ENCODE peak calls at places on chromosome 12, in eight cellular contexts. U, Z, W, V, P, T, B and R are unnamed samples. For H3K4me1 and H3K27me3, the result is how much of the 10 kb centered on the place peaks cover.

GRCh38 chr12:74449872-74450271 is 87.8 kb upstream of the ATXN7L3B start:
- DNase-seq in Z (no peak), U (no peak), V (no peak), B (no peak), P (no peak), T (no peak), W (no peak), R (no peak)

GRCh38 chr12:1122803-1123202 is 131.8 kb downstream of the ERC1 start:
- DNase-seq in W (no peak), U (no peak), P (no peak), V (peak), T (no peak), B (no peak), Z (no peak), R (no peak)

GRCh38 chr12:54759751-54760150 is 94.6 kb upstream of the MUCL1 start:
- DNase-seq in V (no peak), U (no peak), P (peak), Z (no peak), W (peak), T (peak), B (no peak), R (no peak)

GRCh38 chr12:8985213-8985612 is 4.1 kb upstream of the KLRG1 start:
- DNase-seq in U (no peak), P (no peak), Z (no peak), W (no peak), T (no peak), V (no peak), B (no peak), R (no peak)

GRCh38 chr12:125065021-125065752 is at the start of gene AACS:
- DNase-seq in P (peak), B (peak), Z (peak), U (peak), T (peak), W (no peak), V (peak), R (peak)

GRCh38 chr12:131386781-131387180 is 324.1 kb upstream of the SFSWAP start:
- DNase-seq in B (no peak), W (no peak), V (no peak), P (no peak), U (no peak), T (no peak), Z (no peak), R (no peak)

GRCh38 chr12:57811028-57811755 is 7.3 kb downstream of the AVIL start:
- DNase-seq in V (no peak), T (no peak), Z (no peak), U (no peak), W (no peak), B (no peak), P (no peak), R (peak)

GRCh38 chr12:62127516-62127915 is 132.7 kb upstream of the USP15 start:
- DNase-seq in T (no peak), U (no peak), W (no peak), V (no peak), B (no peak), Z (no peak), P (no peak), R (no peak)

GRCh38 chr12:26010293-26010821 is 51.9 kb downstream of the RASSF8 start:
- DNase-seq in W (no peak), T (no peak), B (no peak), U (no peak), P (no peak), V (no peak), Z (peak), R (no peak)

GRCh38 chr12:79260923-79261322 is 396.3 kb downstream of the SYT1 start:
- DNase-seq in Z (no peak), W (no peak), U (no peak), V (no peak), T (no peak), B (no peak), P (no peak), R (no peak)

GRCh38 chr12:3205742-3206519 is 128.8 kb downstream of the TSPAN9 start:
- DNase-seq in B (no peak), W (no peak), P (no peak), U (no peak), Z (peak), T (no peak), V (no peak), R (no peak)

GRCh38 chr12:66740257-66740656 is 61.4 kb upstream of the GRIP1 start:
- DNase-seq in B (no peak), V (no peak), W (no peak), T (no peak), P (no peak), U (no peak), Z (no peak), R (no peak)

GRCh38 chr12:85568395-85569103 is 267.7 kb downstream of the RASSF9 start:
- DNase-seq in T (peak), P (no peak), B (peak), U (no peak), Z (no peak), W (no peak), V (no peak), R (no peak)

GRCh38 chr12:113533842-113534375 is 62.2 kb upstream of the LHX5 start:
- DNase-seq in T (no peak), U (no peak), P (no peak), Z (no peak), V (no peak), B (no peak), W (no peak), R (no peak)

GRCh38 chr12:129067482-129067881 is 214.2 kb downstream of the GLT1D1 start:
- DNase-seq in P (peak), T (no peak), W (no peak), Z (no peak), V (peak), B (no peak), U (no peak), R (no peak)

GRCh38 chr12:8996682-8997405 is 7.5 kb downstream of the KLRG1 start:
- DNase-seq in P (no peak), Z (peak), V (no peak), B (no peak), T (no peak), W (peak), U (no peak), R (no peak)

GRCh38 chr12:131444220-131445164 is 266.4 kb upstream of the SFSWAP start:
- DNase-seq in T (no peak), W (no peak), V (no peak), P (no peak), B (no peak), Z (no peak), U (peak), R (peak)

GRCh38 chr12:69701821-69702220 is 2.7 kb upstream of the BEST3 start:
- DNase-seq in P (no peak), B (no peak), Z (no peak), W (no peak), V (no peak), U (no peak), T (no peak), R (no peak)

GRCh38 chr12:1369460-1369859 is 224.9 kb downstream of the FBXL14 start:
- DNase-seq in U (no peak), T (no peak), V (no peak), W (no peak), P (no peak), Z (peak), B (no peak), R (no peak)

GRCh38 chr12:131917711-131918306 is 11.3 kb upstream of the PUS1 start:
- DNase-seq in P (no peak), V (no peak), B (no peak), Z (no peak), T (no peak), W (no peak), U (no peak), R (no peak)

GRCh38 chr12:59733200-59733599 is 137.4 kb downstream of the SLC16A7 start:
- DNase-seq in T (no peak), Z (no peak), V (no peak), B (no peak), W (no peak), P (no peak), U (no peak), R (peak)

GRCh38 chr12:105348142-105348541 is 17.7 kb downstream of the C12orf75 start:
- DNase-seq in V (no peak), Z (no peak), P (no peak), W (no peak), T (no peak), B (no peak), U (no peak), R (no peak)

GRCh38 chr12:1502856-1503255 is 91.5 kb downstream of the FBXL14 start:
- DNase-seq in B (no peak), U (no peak), V (peak), Z (no peak), T (no peak), P (no peak), W (no peak), R (no peak)

GRCh38 chr12:6250343-6250742 is 50.1 kb downstream of the CD9 start:
- DNase-seq in U (no peak), T (no peak), W (no peak), P (no peak), V (peak), B (no peak), Z (no peak), R (no peak)

GRCh38 chr12:124646385-124647230 is 79.2 kb upstream of the NCOR2 start:
- DNase-seq in T (no peak), B (no peak), U (no peak), P (peak), Z (no peak), V (no peak), W (peak), R (no peak)

GRCh38 chr12:14756331-14757143 is 46.7 kb downstream of the WBP11 start:
- DNase-seq in P (peak), B (no peak), V (peak), Z (no peak), T (peak), W (no peak), U (peak), R (no peak)

GRCh38 chr12:6229224-6229748 is 29.1 kb downstream of the CD9 start:
- DNase-seq in W (no peak), B (peak), Z (no peak), P (no peak), U (peak), T (no peak), V (no peak), R (no peak)

GRCh38 chr12:119204716-119205285 is 26.1 kb downstream of the HSPB8 start:
- DNase-seq in Z (no peak), V (no peak), W (no peak), T (no peak), P (no peak), U (no peak), B (no peak), R (no peak)

GRCh38 chr12:47705571-47706425 is at the start of gene RPAP3:
- DNase-seq in B (peak), Z (peak), W (peak), P (peak), T (peak), U (peak), V (peak), R (peak)

GRCh38 chr12:56880416-56881035 is 53.7 kb downstream of the SDR9C7 start:
- DNase-seq in U (no peak), W (no peak), B (no peak), T (no peak), V (no peak), P (no peak), Z (no peak), R (no peak)

GRCh38 chr12:93827179-93827578 is 150.0 kb downstream of the CRADD start:
- DNase-seq in T (no peak), V (no peak), P (no peak), U (no peak), W (no peak), B (no peak), Z (no peak), R (no peak)
- TF ChIP-seq POLR2AphosphoS5 in T (no peak), V (no peak), P (no peak), U (no peak), W (no peak), B (no peak), Z (no peak), R (no peak)

GRCh38 chr12:53051058-53051880 is 1.4 kb downstream of the TNS2 start:
- DNase-seq in B (peak), W (no peak), U (peak), T (peak), V (no peak), P (no peak), Z (peak), R (no peak)
- H3K4me1 ChIP-seq in B (half or more), W (under half), U (half or more), T (half or more), V (half or more), P (half or more), Z (half or more), R (half or more)

DNA sequence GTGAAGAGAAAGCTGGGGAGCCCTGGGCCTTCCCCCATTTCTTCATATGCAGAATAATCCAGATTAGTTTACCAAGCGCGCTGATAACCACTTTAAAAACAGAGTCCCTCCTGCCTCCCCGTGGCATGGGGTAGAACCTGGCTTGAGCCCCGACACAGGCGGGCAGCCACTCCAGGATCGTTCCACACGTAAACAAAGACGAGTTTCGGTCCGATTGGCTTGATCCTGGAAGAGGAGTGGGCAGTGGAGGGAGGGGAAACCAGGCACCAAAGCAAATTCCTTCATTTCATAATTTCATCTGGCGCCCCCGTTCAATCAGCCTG is 909 bp upstream of the GPRC5A start:
- DNase-seq in B (no peak), V (peak), Z (peak), T (no peak), U (peak), P (peak), W (no peak), R (no peak)
- H3K27me3 ChIP-seq in B (under half), V (under half), Z (under half), T (half or more), U (under half), P (half or more), W (under half), R (half or more)

GRCh38 chr12:64666054-64666914 is 56.0 kb downstream of the RASSF3 start:
- DNase-seq in P (no peak), T (peak), V (no peak), W (no peak), U (no peak), Z (peak), B (no peak), R (no peak)
- TF ChIP-seq POLR2AphosphoS5 in P (no peak), T (no peak), V (no peak), W (no peak), U (peak), Z (no peak), B (no peak), R (no peak)

DNA sequence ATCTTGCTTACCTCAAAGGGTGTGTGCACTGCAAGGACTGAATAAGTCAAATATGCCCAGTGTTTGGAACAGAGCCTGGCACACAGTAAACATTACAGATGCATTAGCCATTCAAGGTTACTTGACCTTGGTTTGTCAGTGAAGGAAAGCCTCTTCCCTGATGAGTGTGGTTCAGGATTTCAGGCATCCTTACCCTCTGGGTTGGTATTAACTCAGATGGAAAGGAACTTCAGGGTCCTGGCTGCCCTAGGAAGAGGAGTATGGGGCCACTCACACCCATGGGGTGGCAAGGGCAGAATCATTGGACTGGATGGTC is 4.1 kb upstream of the SMIM41 start:
- DNase-seq in T (no peak), W (no peak), U (peak), P (no peak), V (no peak), B (no peak), Z (no peak), R (no peak)
- H3K4me1 ChIP-seq in T (under half), W (under half), U (half or more), P (under half), V (under half), B (under half), Z (under half), R (under half)

DNA sequence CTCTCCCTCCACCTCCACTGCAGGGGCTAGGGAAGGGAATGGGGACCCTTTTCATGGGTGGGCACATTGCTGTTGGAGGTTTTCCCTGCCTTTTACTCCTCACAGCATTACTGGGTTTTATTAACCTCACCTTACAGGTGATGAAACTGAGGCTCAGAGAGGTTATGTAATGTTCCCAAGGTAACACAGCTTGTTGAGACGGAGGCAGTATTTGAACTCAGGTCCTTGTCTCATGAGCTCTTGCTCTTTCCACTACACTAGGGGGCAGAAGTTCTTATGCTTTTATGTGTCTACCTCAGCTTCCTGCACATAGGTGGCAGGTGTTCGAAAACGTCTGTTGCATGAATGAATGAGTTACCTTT is 11.7 kb downstream of the CISTR start:
- DNase-seq in V (no peak), Z (no peak), P (no peak), T (no peak), B (no peak), W (no peak), U (no peak), R (no peak)
- H3K27me3 ChIP-seq in V (half or more), Z (half or more), P (half or more), T (half or more), B (half or more), W (under half), U (half or more), R (under half)